ENCODE peak calls at places on chromosomes 6 and 20, in four cellular contexts. T is tibial nerve, I is C1 segment of cervical spinal cord, Q is Ammon's horn. D is an unnamed sample.

GRCh38 chr20:59120491-59120890 is 43.1 kb upstream of the ZNF831 start:
- DNase-seq in T (no peak), Q (no peak), I (no peak), D (no peak)

GRCh38 chr6:16729744-16730143 is 31.5 kb downstream of the ATXN1 start:
- DNase-seq in I (no peak), T (no peak), Q (no peak), D (no peak)

GRCh38 chr6:102764317-102764716 is 1370.8 kb downstream of the GRIK2 start:
- DNase-seq in T (no peak), I (no peak), Q (no peak), D (no peak)

GRCh38 chr6:36755435-36756348 is 58.1 kb downstream of the RAB44 start:
- DNase-seq in I (no peak), T (no peak), Q (no peak), D (peak; percentile 45)

GRCh38 chr6:101114703-101115102 is 233.6 kb upstream of the ASCC3 start:
- DNase-seq in Q (peak; percentile 76), I (no peak), T (no peak), D (peak; percentile 16)

GRCh38 chr6:12233693-12234551 is 56.2 kb upstream of the EDN1 start:
- DNase-seq in Q (peak; percentile 88), I (no peak), T (no peak), D (peak; percentile 54)

GRCh38 chr6:151240036-151240685 is 394 bp downstream of the AKAP12 start:
- DNase-seq in T (peak; percentile 87), I (no peak), Q (peak; percentile 47), D (peak; percentile 72)

GRCh38 chr6:3229566-3230274 is 2.3 kb upstream of the TUBB2B start:
- DNase-seq in T (no peak), Q (no peak), I (no peak), D (no peak)

GRCh38 chr6:98215531-98215930 is 618.8 kb upstream of the POU3F2 start:
- DNase-seq in Q (no peak), I (no peak), T (no peak), D (no peak)

D was measured in SJSA1.